ENCODE peak calls at places on chromosomes 16 and 17, in four cellular contexts. Q is PC-9, I is PC-3, A is K562. O is an unnamed sample. For H3K9me3, the result is how much of the 10 kb centered on the place peaks cover.

GRCh38 chr16:19878760-19879159 is 5.9 kb downstream of the GPRC5B start:
- DNase-seq in I (no peak), Q (no peak), A (no peak), O (no peak)

GRCh38 chr17:56597495-56597990 is 4.0 kb downstream of the NOG start:
- DNase-seq in I (peak), Q (peak), A (no peak), O (peak)

GRCh38 chr17:50469005-50469605 is 425 bp upstream of the CHAD start:
- DNase-seq in I (no peak), Q (no peak), A (no peak), O (peak)

GRCh38 chr17:81821603-81822311 is 11.3 kb downstream of the MCRIP1 start:
- DNase-seq in A (peak), I (peak), Q (peak), O (peak)

GRCh38 chr17:76002100-76002499 is 1.4 kb downstream of the CDK3 start:
- DNase-seq in I (peak), A (peak), Q (no peak), O (no peak)

GRCh38 chr17:67879662-67880061 is 54.4 kb downstream of the BPTF start:
- DNase-seq in Q (no peak), A (no peak), I (no peak), O (no peak)

GRCh38 chr17:83068641-83069570 is 10.5 kb upstream of the METRNL start:
- DNase-seq in A (no peak), I (no peak), Q (no peak), O (no peak)

GRCh38 chr16:66552288-66553143 is at the start of gene CKLF:
- DNase-seq in I (peak), A (peak), Q (peak), O (peak)

GRCh38 chr16:4240624-4241023 is 1.3 kb downstream of the SRL start:
- DNase-seq in Q (no peak), A (no peak), I (no peak), O (no peak)

GRCh38 chr16:66927012-66927436 is 1.7 kb upstream of the RRAD start:
- DNase-seq in A (no peak), Q (peak), I (peak), O (peak)

GRCh38 chr16:77951788-77952187 is 70.6 kb upstream of the CLEC3A start:
- DNase-seq in A (peak), Q (no peak), I (peak), O (no peak)

GRCh38 chr17:9837551-9838471 is 12.1 kb downstream of the GLP2R start:
- DNase-seq in I (peak), A (no peak), Q (peak), O (peak)

GRCh38 chr17:29048440-29049360 is 5.8 kb downstream of the PIPOX start:
- DNase-seq in A (no peak), I (no peak), Q (no peak), O (peak)

GRCh38 chr16:21653571-21653970 is 1.2 kb upstream of the IGSF6 start:
- DNase-seq in Q (no peak), A (no peak), I (no peak), O (no peak)

GRCh38 chr17:32946375-32947135 is 18.6 kb downstream of the TMEM98 start:
- DNase-seq in I (no peak), Q (no peak), A (peak), O (no peak)

DNA sequence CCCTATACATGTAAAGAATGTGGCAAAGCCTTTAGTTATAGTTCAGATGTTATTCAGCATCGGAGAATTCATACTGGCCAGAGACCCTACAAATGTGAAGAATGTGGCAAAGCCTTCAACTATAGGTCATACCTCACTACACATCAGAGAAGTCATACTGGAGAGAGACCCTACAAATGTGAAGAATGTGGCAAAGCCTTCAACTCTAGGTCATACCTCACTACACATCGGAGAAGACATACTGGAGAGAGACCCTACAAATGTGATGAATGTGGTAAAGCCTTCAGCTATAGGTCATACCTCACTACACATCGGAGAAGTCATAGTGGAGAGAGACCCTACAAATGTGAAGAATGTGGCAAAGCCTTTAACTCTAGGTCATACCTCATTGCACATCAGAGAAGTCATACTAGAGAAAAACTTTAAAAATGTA is 42.5 kb downstream of the ZNF267 start:
- DNase-seq in I (no peak), A (no peak), Q (no peak), O (no peak)
- H3K9me3 ChIP-seq in I (half or more), A (half or more), Q (half or more), O (under half)

DNA sequence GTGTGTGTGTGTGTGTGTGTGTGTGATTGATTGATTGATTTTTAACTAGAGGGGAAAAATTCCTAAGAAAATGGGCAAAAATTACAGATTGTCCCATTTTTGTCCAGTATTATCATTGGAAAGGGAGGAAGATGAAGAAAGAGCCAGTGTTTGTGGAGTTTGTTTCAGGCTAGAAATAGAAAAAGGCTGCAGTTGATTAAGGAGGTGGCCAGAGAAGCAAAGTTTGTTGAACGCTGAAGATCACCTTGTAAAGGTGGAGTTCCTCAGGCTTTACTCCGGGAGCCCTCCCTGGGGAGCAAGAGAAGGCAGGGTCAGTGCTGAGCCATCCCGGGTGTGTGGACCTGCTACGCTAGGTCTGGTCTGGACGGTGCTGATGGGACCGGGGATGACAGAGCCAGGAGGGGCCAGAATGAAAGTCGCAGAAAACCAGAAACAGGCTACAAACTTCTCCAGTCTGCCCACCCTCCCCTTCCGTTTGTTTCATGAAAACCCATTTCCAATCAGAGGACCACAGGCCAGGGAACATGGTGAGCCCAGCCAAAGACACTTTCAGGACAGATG is 222.6 kb upstream of the FOXF1 start:
- DNase-seq in I (no peak), Q (no peak), A (no peak), O (no peak)
- TF ChIP-seq EZH2 in I (no peak), Q (no peak), A (no peak), O (peak)

GRCh38 chr17:70050931-70051330 is 24.1 kb upstream of the KCNJ16 start:
- DNase-seq in I (no peak), Q (no peak), A (no peak), O (no peak)

GRCh38 chr17:70059076-70059475 is 15.9 kb upstream of the KCNJ16 start:
- DNase-seq in A (peak), Q (no peak), I (no peak), O (no peak)

GRCh38 chr17:70059649-70060048 is 15.4 kb upstream of the KCNJ16 start:
- DNase-seq in A (no peak), Q (no peak), I (no peak), O (no peak)

GRCh38 chr17:70053241-70054234 is 21.5 kb upstream of the KCNJ16 start:
- DNase-seq in A (no peak), Q (no peak), I (no peak), O (peak)

DNA sequence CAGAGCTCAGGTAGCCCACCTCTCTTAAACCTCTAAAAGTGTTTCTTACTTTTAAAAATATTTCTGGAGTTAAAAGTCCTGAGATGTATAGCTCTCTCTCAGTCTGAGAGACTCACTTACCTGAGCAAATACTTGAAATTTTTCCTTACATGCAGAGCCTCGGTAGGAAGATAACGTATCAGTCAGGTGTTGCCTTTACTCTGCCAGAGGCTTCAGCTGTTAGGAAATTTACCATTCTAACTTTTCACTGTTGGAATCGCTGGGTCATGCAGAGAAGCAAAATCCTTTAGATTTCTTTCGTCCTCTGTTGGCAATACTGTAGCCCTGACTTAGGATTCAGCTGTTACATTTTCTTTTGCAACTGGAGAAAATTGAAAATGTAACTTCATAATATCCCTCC is 20.1 kb upstream of the KCNJ16 start:
- DNase-seq in A (no peak), I (no peak), Q (no peak), O (no peak)
- H3K9me3 ChIP-seq in A (under half), I (under half), Q (under half), O (under half)

DNA sequence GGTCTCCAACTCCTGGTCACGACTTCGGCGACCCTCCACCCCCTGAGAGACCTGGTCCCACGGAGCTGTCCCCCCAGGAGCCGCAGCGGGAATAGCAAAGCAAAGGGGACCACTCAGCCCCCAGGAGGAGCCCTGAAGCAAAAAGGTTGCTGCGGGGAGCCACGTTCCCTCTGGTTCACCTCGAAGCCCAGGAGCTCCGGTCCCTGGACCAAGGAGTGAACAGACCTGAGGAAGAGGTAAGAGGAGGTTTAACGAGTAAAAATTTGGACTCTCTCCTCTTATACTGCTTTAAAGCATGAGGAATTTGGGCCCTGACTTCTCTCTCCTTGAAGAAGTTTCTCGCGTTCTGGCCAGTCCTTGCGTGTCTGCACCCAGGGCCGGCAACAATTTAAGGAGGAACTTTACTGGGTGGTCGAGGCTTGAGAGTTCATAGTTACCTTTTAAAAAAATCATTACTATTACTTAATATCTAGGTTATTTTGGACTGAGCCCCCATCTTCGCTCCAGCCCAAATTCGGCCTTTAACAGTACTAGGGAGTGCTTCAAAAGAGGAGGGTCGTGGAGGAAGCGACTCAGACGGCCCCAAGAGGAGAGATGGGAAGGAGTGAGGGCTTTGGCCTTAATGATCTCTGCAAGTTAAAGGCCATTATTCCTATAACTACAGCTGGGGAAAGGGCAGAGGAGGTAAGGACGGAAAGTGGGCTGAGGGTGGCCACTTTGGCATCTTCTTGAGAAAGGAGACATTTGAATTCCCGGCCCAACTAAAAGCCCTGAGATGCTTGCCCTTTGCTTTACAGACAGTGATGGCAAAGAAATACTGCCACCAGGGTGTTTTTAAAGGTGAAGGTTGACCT is 16.9 kb upstream of the HOXB9 start:
- DNase-seq in Q (no peak), I (no peak), A (no peak), O (no peak)
- TF ChIP-seq EZH2 in Q (no peak), I (no peak), A (no peak), O (peak)

DNA sequence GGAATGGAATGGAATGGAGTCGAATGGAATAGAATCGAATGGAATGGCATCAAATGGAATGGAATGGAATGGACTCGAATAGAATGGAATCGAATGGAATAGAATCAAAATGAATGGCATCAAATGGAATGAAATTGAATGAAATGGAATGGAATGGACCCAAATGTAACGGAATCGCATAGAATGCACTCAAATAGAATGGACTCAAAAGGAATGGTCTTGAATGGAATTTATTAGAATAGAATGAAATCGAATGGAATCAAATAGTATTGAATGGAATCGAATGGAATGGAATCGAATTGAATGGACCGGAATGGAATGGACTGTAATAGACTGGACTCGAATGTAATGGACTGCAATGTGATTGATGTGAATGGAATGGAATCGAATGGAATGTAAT is 501.4 kb upstream of the WSB1 start:
- DNase-seq in Q (no peak), I (no peak), A (no peak), O (peak)
- H3K9me3 ChIP-seq in Q (half or more), I (under half), A (under half), O (under half)

GRCh38 chr16:23837553-23838308 is 1.9 kb downstream of the PRKCB start:
- DNase-seq in Q (no peak), A (peak), I (no peak), O (no peak)

GRCh38 chr16:23835390-23836077 is at the start of gene PRKCB:
- DNase-seq in Q (no peak), I (no peak), A (peak), O (peak)

GRCh38 chr16:23838485-23839142 is 2.8 kb downstream of the PRKCB start:
- DNase-seq in A (no peak), Q (no peak), I (no peak), O (no peak)

GRCh38 chr16:23836078-23836403 is 258 bp downstream of the PRKCB start:
- DNase-seq in I (no peak), Q (no peak), A (no peak), O (no peak)

DNA sequence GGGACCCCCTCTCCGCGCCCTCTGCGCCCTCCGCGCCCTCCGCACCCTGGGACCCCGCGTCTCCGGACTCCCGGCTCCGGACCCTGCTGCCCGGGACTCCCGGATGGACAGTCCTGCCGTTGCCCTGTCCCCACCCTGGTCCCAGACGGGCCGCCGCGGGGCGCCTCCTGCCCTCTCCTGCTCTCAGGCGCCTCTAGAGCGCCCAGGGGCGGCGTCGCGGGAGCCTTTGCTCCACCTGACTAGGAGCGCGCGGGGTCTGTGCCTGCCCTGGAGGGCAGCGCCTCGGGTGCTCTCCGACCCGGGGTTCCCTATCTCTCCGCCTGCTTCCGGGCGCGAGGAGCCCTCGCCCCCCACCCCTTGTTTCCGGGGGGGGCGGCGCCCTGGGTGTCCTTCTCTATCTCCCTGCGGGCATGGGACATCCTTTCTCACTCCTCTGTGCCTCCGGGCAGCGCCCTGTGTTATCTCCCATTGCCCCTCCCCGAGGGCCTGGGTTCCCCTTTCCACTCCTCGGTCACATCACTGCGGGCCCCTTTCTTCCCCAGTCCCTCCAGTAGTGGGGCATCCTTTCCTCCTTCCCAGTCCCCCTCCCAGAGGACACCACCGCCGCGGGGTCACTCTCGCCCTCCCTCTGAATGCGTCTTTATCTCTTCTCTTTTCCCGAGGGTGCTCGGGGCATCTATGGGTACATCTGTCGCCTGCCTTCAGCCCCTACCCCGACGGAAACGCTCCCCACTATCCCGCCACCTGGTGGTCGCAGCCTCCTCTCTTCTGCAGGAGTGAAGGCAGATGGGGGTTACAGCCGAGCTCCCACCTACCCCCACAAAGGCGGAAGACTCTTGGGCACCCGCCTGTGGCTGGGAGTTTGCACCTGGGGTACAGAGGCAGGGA is 865 bp downstream of the PRKCB start:
- DNase-seq in A (peak), Q (no peak), I (no peak), O (no peak)
- TF ChIP-seq EZH2 in A (no peak), Q (no peak), I (no peak), O (no peak)

DNA sequence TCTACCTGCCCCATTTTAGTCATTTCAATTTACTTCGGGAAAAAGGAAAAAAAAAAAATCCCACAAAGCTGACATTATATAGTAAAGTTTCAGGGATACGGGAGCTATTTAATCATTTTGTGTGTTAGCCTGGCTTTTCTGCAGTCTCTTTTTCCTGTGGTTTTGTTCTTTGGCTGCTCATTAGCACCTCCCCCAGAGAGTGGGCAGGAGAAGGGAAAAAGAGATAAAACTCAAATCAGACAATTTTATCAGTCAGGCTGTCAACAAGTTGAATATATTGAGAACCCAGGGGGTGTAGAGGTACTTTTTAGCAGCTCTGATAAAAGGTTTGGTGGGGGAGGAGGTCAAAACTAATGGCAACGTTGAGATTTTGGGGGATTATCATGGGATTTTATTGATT is 559.0 kb upstream of the PSMD7 start:
- DNase-seq in A (no peak), I (no peak), Q (no peak), O (no peak)
- H3K9me3 ChIP-seq in A (under half), I (under half), Q (under half), O (under half)

DNA sequence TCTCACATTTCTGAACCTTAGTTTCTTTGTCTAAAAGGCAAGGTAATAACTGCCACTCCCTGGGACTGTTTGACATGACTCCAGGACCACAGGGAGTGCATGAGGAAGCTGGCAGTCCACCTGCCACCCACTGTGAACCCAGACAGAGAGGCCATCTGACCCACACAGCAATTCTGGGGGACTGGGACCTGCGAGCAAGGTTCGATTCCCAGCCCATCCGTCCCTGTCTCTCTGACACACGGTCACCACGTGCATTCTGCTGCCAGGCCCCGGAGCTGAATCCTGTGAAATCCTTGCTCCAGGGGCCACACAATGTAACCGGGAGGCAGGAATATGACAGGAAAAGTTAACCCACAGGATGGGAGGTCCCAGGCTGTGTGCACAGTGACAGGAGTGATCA is 218.8 kb upstream of the FOXF1 start:
- DNase-seq in Q (no peak), I (no peak), A (no peak), O (no peak)
- TF ChIP-seq EZH2 in Q (no peak), I (no peak), A (no peak), O (no peak)